ENCODE peak calls at places on chromosomes 2 and 18, in seven cellular contexts. W is astrocyte of the spinal cord, P is left lung, Y is PC-9, A is GM06990, L is AG09309, C is GM20000. O is an unnamed sample.

GRCh38 chr18:58363767-58364540 is 264.9 kb downstream of the ALPK2 start:
- DNase-seq in W (peak), P (no peak), Y (no peak), A (no peak), L (peak), C (no peak), O (no peak)

GRCh38 chr2:237351046-237351445 is 62.9 kb downstream of the COL6A3 start:
- DNase-seq in W (no peak), P (no peak), Y (no peak), A (no peak), L (no peak), C (no peak), O (peak)

GRCh38 chr2:240399419-240400318 is 35.8 kb upstream of the GPC1 start:
- DNase-seq in W (no peak), P (peak), Y (no peak), A (no peak), L (no peak), C (no peak), O (no peak)

GRCh38 chr18:4181882-4182568 is 273.1 kb downstream of the DLGAP1 start:
- DNase-seq in W (no peak), P (no peak), Y (no peak), A (no peak), L (no peak), C (no peak), O (no peak)

GRCh38 chr2:26740890-26741302 is 23.2 kb upstream of the SLC35F6 start:
- DNase-seq in W (no peak), P (no peak), Y (no peak), A (no peak), L (no peak), C (no peak), O (no peak)

GRCh38 chr2:88671786-88672427 is 19.6 kb upstream of the RPIA start:
- DNase-seq in W (peak), P (no peak), Y (peak), A (peak), L (no peak), C (peak), O (peak)

GRCh38 chr2:37843554-37843953 is 81.5 kb upstream of the RMDN2 start:
- DNase-seq in W (peak), P (no peak), Y (no peak), A (no peak), L (no peak), C (no peak), O (no peak)

GRCh38 chr2:150575861-150576260 is 88.4 kb upstream of the RND3 start:
- DNase-seq in W (no peak), P (no peak), Y (no peak), A (no peak), L (no peak), C (no peak), O (no peak)

GRCh38 chr2:43075054-43075593 is 151.3 kb downstream of the ZFP36L2 start:
- DNase-seq in W (peak), P (peak), Y (peak), A (no peak), L (peak), C (no peak), O (no peak)

DNA sequence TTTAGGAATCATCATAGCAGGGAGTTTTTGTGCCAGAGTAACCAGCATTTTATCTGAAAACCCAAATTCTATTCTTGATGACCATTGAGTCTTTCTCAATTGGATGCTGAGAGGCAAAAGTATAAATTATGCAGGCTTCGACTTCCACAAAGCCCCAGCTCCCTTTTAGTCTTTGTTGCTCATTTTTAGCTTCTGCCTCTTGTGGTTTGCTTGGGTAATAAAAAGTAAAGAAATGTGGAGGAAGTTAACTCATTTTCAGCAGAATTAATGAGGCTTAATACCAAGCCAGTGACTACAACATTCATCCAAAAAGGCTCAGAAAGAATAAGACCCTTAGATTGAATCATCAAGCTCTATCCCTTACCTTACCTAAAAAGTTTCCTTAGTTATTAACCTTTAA is 18.6 kb downstream of the ERMN start:
- DNase-seq in W (peak), P (no peak), Y (no peak), A (peak), L (no peak), C (peak), O (no peak)
- TF ChIP-seq CTCF in W (peak), P (no peak), Y (peak), A (peak), L (peak), C (no peak), O (no peak)

GRCh38 chr2:735670-736218 is 58.5 kb upstream of the TMEM18 start:
- DNase-seq in W (no peak), P (no peak), Y (no peak), A (no peak), L (no peak), C (peak), O (no peak)
- TF ChIP-seq CTCF in W (no peak), P (no peak), Y (no peak), A (peak), L (no peak), C (no peak), O (no peak)

DNA sequence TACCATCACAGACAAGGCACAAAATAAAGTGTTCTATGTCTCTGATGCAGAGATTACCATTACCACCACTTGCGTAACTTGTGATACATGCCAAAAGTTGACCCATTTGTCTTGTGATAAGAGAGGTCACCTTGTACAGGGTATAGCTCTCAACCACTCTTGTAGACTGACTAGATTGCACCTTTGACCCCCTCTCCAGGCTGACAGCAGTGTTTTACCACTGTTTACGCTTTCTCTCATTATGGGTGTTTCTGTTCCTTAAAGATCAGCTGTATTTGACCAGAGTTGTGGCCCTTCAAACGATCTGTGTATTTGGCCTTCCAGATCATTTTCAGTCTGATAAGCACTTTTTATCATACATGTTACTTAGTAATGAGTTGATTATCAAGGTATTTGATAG is 215.7 kb upstream of the HNMT start:
- DNase-seq in W (no peak), P (no peak), Y (no peak), A (no peak), L (no peak), C (no peak), O (no peak)
- TF ChIP-seq CTCF in W (no peak), P (no peak), Y (no peak), A (no peak), L (no peak), C (no peak), O (no peak)

DNA sequence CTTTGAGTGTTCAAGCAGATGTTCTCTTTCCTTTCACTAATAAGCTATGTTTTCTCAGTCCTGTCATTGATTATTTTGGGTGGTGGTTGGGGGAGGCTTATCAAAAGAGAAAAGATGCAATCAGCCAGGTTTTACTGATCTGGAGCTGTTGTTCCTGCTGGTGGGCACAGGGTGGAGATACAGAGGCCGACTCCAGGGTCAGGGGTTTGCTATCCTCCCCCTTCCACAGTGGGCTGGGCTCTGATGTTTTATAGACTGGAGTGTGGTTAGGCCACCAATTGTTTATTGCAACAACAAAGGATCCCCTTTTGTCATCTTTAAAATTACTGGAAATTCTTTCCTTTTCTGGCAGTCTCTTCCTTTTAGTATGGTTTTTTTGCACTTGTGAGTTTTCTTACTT is 120.5 kb downstream of the TANC1 start:
- DNase-seq in W (no peak), P (no peak), Y (no peak), A (no peak), L (no peak), C (no peak), O (no peak)
- TF ChIP-seq CTCF in W (no peak), P (no peak), Y (no peak), A (no peak), L (no peak), C (no peak), O (peak)

GRCh38 chr2:126359494-126359893 is 296.5 kb upstream of the GYPC start:
- DNase-seq in W (peak), P (no peak), Y (no peak), A (no peak), L (no peak), C (peak), O (no peak)
- TF ChIP-seq CTCF in W (peak), P (peak), Y (peak), A (peak), L (no peak), C (no peak), O (no peak)

GRCh38 chr2:53265900-53266299 is 501.7 kb upstream of the CHAC2 start:
- DNase-seq in W (no peak), P (no peak), Y (no peak), A (no peak), L (no peak), C (no peak), O (no peak)

GRCh38 chr2:53268626-53269025 is 499.0 kb upstream of the CHAC2 start:
- DNase-seq in W (no peak), P (no peak), Y (no peak), A (no peak), L (no peak), C (no peak), O (no peak)

DNA sequence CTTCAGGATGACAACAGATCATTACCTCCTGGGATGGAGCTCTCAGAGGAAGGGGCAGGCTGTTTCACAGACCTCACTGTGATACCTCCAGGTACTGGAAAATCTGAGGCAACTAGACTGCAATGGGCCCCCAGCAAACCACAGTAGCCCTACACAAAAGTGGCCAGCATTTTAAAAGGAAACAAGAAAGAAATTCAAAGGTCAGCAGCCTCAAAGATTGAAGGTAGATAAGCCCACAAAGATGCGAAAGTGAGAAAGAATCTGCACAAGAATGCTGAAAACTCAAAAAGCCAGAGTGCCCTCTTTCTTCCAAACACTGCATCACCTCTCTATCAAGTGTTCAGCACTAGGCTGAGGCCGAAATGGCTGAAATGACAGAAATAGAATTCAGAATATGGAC is 499.5 kb upstream of the CHAC2 start:
- DNase-seq in W (no peak), P (no peak), Y (peak), A (no peak), L (no peak), C (no peak), O (no peak)
- TF ChIP-seq CTCF in W (no peak), P (no peak), Y (peak), A (no peak), L (no peak), C (no peak), O (no peak)

DNA sequence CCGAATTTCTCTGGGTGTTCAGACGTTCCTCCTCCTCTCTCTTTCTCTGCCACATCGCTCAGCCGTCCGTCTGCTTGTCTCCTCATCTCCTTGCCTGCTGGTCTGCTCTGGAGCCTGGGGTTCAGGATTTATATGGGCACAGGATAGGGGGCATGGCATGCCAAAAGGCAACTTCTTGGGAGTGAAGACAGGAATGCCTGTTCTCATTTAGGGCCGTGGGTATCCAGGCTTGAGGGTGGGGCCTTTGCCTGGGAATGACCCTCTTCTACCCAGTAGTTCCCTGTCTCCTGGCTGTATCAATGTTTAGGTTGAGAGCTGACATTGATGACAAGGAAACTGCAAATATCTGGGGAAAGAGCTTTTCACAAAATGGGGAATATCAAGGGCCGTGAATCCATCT is 98.0 kb downstream of the HRH4 start:
- DNase-seq in W (no peak), P (no peak), Y (no peak), A (no peak), L (no peak), C (no peak), O (no peak)
- TF ChIP-seq CTCF in W (no peak), P (no peak), Y (no peak), A (no peak), L (no peak), C (no peak), O (no peak)

DNA sequence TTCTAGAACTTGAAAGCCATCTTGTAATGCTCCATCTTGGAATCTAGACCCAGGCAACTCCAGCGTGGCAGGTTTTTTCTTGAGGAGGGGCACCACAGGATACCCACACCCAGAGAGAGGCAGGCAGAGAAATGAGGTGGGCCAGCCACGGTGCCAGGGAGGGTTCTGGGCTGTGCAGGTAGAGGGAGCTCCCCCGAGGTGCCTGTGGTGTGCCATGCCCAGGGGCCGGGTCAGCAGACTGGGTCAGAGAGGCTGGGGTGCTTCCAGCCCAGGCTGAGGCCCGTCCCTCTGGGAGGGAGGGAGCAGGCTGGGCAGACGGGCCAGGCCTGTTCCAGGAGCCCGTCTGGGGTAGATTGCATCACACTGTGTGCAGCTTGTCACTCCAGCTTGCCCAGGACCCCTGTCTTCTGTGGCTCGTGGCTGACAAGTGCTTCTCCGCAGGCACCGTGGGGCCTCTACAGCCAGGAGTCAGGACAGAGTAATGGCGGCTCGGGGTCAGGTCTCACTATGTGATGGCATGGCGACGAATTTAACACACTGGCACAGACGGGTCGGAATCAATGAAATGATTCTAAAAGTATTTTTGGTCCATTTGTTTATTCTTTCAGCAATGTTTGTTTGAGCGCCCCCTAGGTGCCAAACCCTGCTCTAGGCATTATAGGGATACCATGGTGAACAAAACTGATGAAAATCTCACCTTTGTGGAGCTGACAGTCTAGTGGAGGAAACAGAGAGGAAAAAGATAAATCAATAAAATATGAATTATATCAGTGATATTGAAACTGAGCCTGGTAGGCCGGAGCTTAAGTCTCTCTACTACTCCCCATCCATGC is 144.0 kb downstream of the ACOXL start:
- DNase-seq in W (no peak), P (no peak), Y (no peak), A (no peak), L (no peak), C (no peak), O (no peak)
- TF ChIP-seq CTCF in W (no peak), P (no peak), Y (no peak), A (peak), L (no peak), C (peak), O (peak)

O was measured in nephron progenitor cell.